ENCODE peak calls at places on chromosomes 3 and 15, in nine cellular contexts. One of them, this sample, is unnamed.

GRCh38 chr3:146136647-146137046 is 24.3 kb downstream of the PLOD2 start:
- DNase-seq in Panc1: no peak
- DNase-seq in GM12892: no peak
- DNase-seq in transverse colon: no peak
- DNase-seq in upper lobe of left lung: no peak
- DNase-seq in GM23338: no peak
- DNase-seq in SK-N-MC: no peak
- DNase-seq in HCT116: no peak
- DNase-seq in sigmoid colon: no peak
- DNase-seq in this sample: no peak

GRCh38 chr3:49456417-49456816 is 13.7 kb upstream of the DAG1 start:
- DNase-seq in GM23338: no peak
- DNase-seq in transverse colon: no peak
- DNase-seq in GM12892: no peak
- DNase-seq in HCT116: no peak
- DNase-seq in upper lobe of left lung: no peak
- DNase-seq in SK-N-MC: no peak
- DNase-seq in Panc1: no peak
- DNase-seq in sigmoid colon: no peak
- DNase-seq in this sample: no peak

GRCh38 chr15:89625716-89626115 is 29.6 kb downstream of the KIF7 start:
- DNase-seq in GM12892: no peak
- DNase-seq in transverse colon: no peak
- DNase-seq in upper lobe of left lung: peak
- DNase-seq in Panc1: no peak
- DNase-seq in HCT116: no peak
- DNase-seq in SK-N-MC: no peak
- DNase-seq in GM23338: no peak
- DNase-seq in sigmoid colon: no peak
- DNase-seq in this sample: no peak

GRCh38 chr15:52496175-52496574 is 32.5 kb downstream of the MYO5A start:
- DNase-seq in Panc1: no peak
- DNase-seq in upper lobe of left lung: no peak
- DNase-seq in SK-N-MC: no peak
- DNase-seq in transverse colon: no peak
- DNase-seq in HCT116: no peak
- DNase-seq in sigmoid colon: no peak
- DNase-seq in GM23338: no peak
- DNase-seq in GM12892: no peak
- DNase-seq in this sample: no peak

GRCh38 chr3:111070772-111071256 is 802 bp upstream of the NECTIN3 start:
- DNase-seq in GM12892: no peak
- DNase-seq in sigmoid colon: no peak
- DNase-seq in upper lobe of left lung: peak
- DNase-seq in transverse colon: no peak
- DNase-seq in Panc1: no peak
- DNase-seq in HCT116: no peak
- DNase-seq in SK-N-MC: no peak
- DNase-seq in GM23338: peak
- DNase-seq in this sample: no peak

GRCh38 chr15:63156086-63156707 is 1.1 kb downstream of the RPS27L start:
- DNase-seq in upper lobe of left lung: no peak
- DNase-seq in transverse colon: no peak
- DNase-seq in SK-N-MC: no peak
- DNase-seq in Panc1: no peak
- DNase-seq in GM23338: no peak
- DNase-seq in sigmoid colon: no peak
- DNase-seq in GM12892: no peak
- DNase-seq in HCT116: no peak
- DNase-seq in this sample: no peak

GRCh38 chr3:1442271-1442670 is 349.4 kb downstream of the CNTN6 start:
- DNase-seq in sigmoid colon: no peak
- DNase-seq in transverse colon: no peak
- DNase-seq in GM12892: no peak
- DNase-seq in Panc1: no peak
- DNase-seq in SK-N-MC: no peak
- DNase-seq in upper lobe of left lung: no peak
- DNase-seq in GM23338: no peak
- DNase-seq in HCT116: no peak
- DNase-seq in this sample: no peak

GRCh38 chr3:66276705-66277274 is 56.0 kb downstream of the SLC25A26 start:
- DNase-seq in upper lobe of left lung: no peak
- DNase-seq in transverse colon: peak
- DNase-seq in HCT116: peak
- DNase-seq in GM23338: peak
- DNase-seq in SK-N-MC: peak
- DNase-seq in Panc1: peak
- DNase-seq in sigmoid colon: peak
- DNase-seq in GM12892: no peak
- DNase-seq in this sample: no peak

GRCh38 chr3:167855306-167855705 is 119.8 kb downstream of the SERPINI1 start:
- DNase-seq in HCT116: no peak
- DNase-seq in SK-N-MC: no peak
- DNase-seq in upper lobe of left lung: no peak
- DNase-seq in GM12892: no peak
- DNase-seq in GM23338: no peak
- DNase-seq in Panc1: no peak
- DNase-seq in sigmoid colon: no peak
- DNase-seq in transverse colon: no peak
- DNase-seq in this sample: no peak

GRCh38 chr3:104796556-104796955 is 570.2 kb upstream of the ALCAM start:
- DNase-seq in sigmoid colon: no peak
- DNase-seq in HCT116: no peak
- DNase-seq in transverse colon: no peak
- DNase-seq in upper lobe of left lung: no peak
- DNase-seq in Panc1: no peak
- DNase-seq in GM23338: no peak
- DNase-seq in GM12892: no peak
- DNase-seq in SK-N-MC: no peak
- DNase-seq in this sample: no peak

GRCh38 chr3:81352867-81353266 is 408.6 kb downstream of the GBE1 start:
- DNase-seq in HCT116: peak
- DNase-seq in sigmoid colon: no peak
- DNase-seq in Panc1: no peak
- DNase-seq in GM23338: peak
- DNase-seq in transverse colon: no peak
- DNase-seq in SK-N-MC: no peak
- DNase-seq in GM12892: no peak
- DNase-seq in upper lobe of left lung: no peak
- DNase-seq in this sample: no peak

GRCh38 chr3:72860846-72861245 is 12.6 kb upstream of the SHQ1 start:
- DNase-seq in Panc1: no peak
- DNase-seq in transverse colon: no peak
- DNase-seq in SK-N-MC: no peak
- DNase-seq in GM23338: no peak
- DNase-seq in upper lobe of left lung: no peak
- DNase-seq in HCT116: no peak
- DNase-seq in GM12892: no peak
- DNase-seq in sigmoid colon: no peak
- DNase-seq in this sample: no peak

GRCh38 chr3:110362756-110363155 is 708.9 kb upstream of the NECTIN3 start:
- DNase-seq in transverse colon: no peak
- DNase-seq in upper lobe of left lung: no peak
- DNase-seq in HCT116: no peak
- DNase-seq in sigmoid colon: no peak
- DNase-seq in SK-N-MC: no peak
- DNase-seq in Panc1: no peak
- DNase-seq in GM23338: no peak
- DNase-seq in GM12892: no peak
- DNase-seq in this sample: no peak

GRCh38 chr3:194537732-194538247 is 51.0 kb upstream of the ATP13A3 start:
- DNase-seq in SK-N-MC: no peak
- DNase-seq in GM12892: no peak
- DNase-seq in Panc1: peak
- DNase-seq in GM23338: no peak
- DNase-seq in transverse colon: peak
- DNase-seq in HCT116: no peak
- DNase-seq in sigmoid colon: no peak
- DNase-seq in upper lobe of left lung: no peak
- DNase-seq in this sample: no peak

GRCh38 chr3:156509209-156510174 is 45.4 kb downstream of the SSR3 start:
- DNase-seq in Panc1: peak
- DNase-seq in GM12892: peak
- DNase-seq in GM23338: peak
- DNase-seq in upper lobe of left lung: no peak
- DNase-seq in HCT116: peak
- DNase-seq in transverse colon: no peak
- DNase-seq in sigmoid colon: no peak
- DNase-seq in SK-N-MC: peak
- DNase-seq in this sample: peak

GRCh38 chr15:70100495-70101331 is 3.0 kb upstream of the TLE3 start:
- DNase-seq in HCT116: peak
- DNase-seq in GM12892: no peak
- DNase-seq in sigmoid colon: peak
- DNase-seq in Panc1: no peak
- DNase-seq in SK-N-MC: no peak
- DNase-seq in GM23338: peak
- DNase-seq in transverse colon: peak
- DNase-seq in upper lobe of left lung: peak
- DNase-seq in this sample: no peak

GRCh38 chr15:101437618-101438481 is 51.7 kb downstream of the PCSK6 start:
- DNase-seq in HCT116: no peak
- DNase-seq in SK-N-MC: no peak
- DNase-seq in sigmoid colon: no peak
- DNase-seq in GM23338: no peak
- DNase-seq in GM12892: no peak
- DNase-seq in upper lobe of left lung: no peak
- DNase-seq in Panc1: no peak
- DNase-seq in transverse colon: no peak
- DNase-seq in this sample: no peak

GRCh38 chr15:75213768-75214221 is 12.1 kb downstream of the C15orf39 start:
- DNase-seq in upper lobe of left lung: no peak
- DNase-seq in transverse colon: no peak
- DNase-seq in GM23338: no peak
- DNase-seq in HCT116: no peak
- DNase-seq in Panc1: no peak
- DNase-seq in sigmoid colon: no peak
- DNase-seq in SK-N-MC: no peak
- DNase-seq in GM12892: no peak
- DNase-seq in this sample: no peak
- TF ChIP-seq POLR2AphosphoS5 in upper lobe of left lung: no peak
- TF ChIP-seq POLR2AphosphoS5 in transverse colon: no peak
- TF ChIP-seq POLR2AphosphoS5 in GM23338: no peak
- TF ChIP-seq POLR2AphosphoS5 in HCT116: peak
- TF ChIP-seq POLR2AphosphoS5 in Panc1: no peak
- TF ChIP-seq POLR2AphosphoS5 in sigmoid colon: no peak
- TF ChIP-seq POLR2AphosphoS5 in SK-N-MC: no peak
- TF ChIP-seq POLR2AphosphoS5 in GM12892: peak
- TF ChIP-seq POLR2AphosphoS5 in this sample: peak

GRCh38 chr3:186653079-186653710 is 12.6 kb upstream of the HRG start:
- DNase-seq in Panc1: no peak
- DNase-seq in upper lobe of left lung: no peak
- DNase-seq in GM23338: no peak
- DNase-seq in GM12892: peak
- DNase-seq in transverse colon: no peak
- DNase-seq in sigmoid colon: no peak
- DNase-seq in HCT116: no peak
- DNase-seq in SK-N-MC: no peak
- DNase-seq in this sample: peak
- TF ChIP-seq POLR2AphosphoS5 in Panc1: no peak
- TF ChIP-seq POLR2AphosphoS5 in upper lobe of left lung: no peak
- TF ChIP-seq POLR2AphosphoS5 in GM23338: no peak
- TF ChIP-seq POLR2AphosphoS5 in GM12892: no peak
- TF ChIP-seq POLR2AphosphoS5 in transverse colon: no peak
- TF ChIP-seq POLR2AphosphoS5 in sigmoid colon: no peak
- TF ChIP-seq POLR2AphosphoS5 in HCT116: no peak
- TF ChIP-seq POLR2AphosphoS5 in SK-N-MC: no peak
- TF ChIP-seq POLR2AphosphoS5 in this sample: no peak

DNA sequence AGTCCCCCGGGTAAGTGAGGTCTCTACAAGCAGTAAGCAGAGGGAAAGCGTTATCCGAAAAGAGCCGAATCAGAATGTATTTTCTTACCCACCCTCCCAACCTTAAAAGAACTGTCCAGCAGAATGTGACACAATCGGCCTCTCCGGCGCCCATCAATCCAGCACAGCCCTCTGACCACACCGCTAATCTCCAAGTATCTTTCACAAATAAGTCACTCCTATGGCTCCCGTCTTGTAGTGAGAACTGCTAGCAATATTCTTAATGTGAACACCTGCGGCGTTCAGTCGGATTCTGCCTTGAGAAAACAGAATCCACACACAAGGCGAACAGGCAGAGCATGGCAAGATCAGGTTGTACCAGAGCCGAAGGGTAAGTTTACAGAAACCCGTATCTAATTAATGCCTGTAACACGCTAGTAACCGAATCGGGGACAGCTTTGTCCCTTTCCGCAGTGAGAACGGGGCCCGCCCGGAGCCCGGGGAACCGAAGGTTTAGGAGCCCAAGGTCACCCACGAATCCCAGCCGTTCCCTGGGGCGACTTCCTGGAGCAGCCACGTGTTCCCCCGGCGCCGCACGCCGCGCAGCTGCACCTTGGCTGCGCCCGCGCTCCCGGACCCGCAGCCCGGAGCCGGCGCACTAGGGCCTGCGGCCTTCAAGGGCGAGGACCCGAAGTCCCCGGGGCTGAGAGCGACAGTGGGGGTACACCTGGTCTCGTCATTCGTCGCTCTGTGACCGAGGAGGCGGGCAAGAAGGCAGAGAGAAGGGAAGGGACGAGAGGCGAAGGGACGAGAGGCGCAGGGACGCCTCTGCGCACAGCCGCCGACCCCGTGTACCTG is 675 bp downstream of the TFRC start:
- DNase-seq in sigmoid colon: peak
- DNase-seq in upper lobe of left lung: peak
- DNase-seq in GM12892: peak
- DNase-seq in HCT116: no peak
- DNase-seq in SK-N-MC: peak
- DNase-seq in GM23338: peak
- DNase-seq in Panc1: no peak
- DNase-seq in transverse colon: peak
- DNase-seq in this sample: peak
- TF ChIP-seq POLR2AphosphoS5 in sigmoid colon: no peak
- TF ChIP-seq POLR2AphosphoS5 in upper lobe of left lung: no peak
- TF ChIP-seq POLR2AphosphoS5 in GM12892: no peak
- TF ChIP-seq POLR2AphosphoS5 in HCT116: no peak
- TF ChIP-seq POLR2AphosphoS5 in SK-N-MC: no peak
- TF ChIP-seq POLR2AphosphoS5 in GM23338: no peak
- TF ChIP-seq POLR2AphosphoS5 in Panc1: no peak
- TF ChIP-seq POLR2AphosphoS5 in transverse colon: no peak
- TF ChIP-seq POLR2AphosphoS5 in this sample: no peak

GRCh38 chr3:160870327-160870726 is 114.3 kb downstream of the PPM1L start:
- DNase-seq in GM23338: peak
- DNase-seq in transverse colon: no peak
- DNase-seq in HCT116: no peak
- DNase-seq in upper lobe of left lung: no peak
- DNase-seq in SK-N-MC: no peak
- DNase-seq in Panc1: no peak
- DNase-seq in GM12892: no peak
- DNase-seq in sigmoid colon: no peak
- DNase-seq in this sample: no peak

DNA sequence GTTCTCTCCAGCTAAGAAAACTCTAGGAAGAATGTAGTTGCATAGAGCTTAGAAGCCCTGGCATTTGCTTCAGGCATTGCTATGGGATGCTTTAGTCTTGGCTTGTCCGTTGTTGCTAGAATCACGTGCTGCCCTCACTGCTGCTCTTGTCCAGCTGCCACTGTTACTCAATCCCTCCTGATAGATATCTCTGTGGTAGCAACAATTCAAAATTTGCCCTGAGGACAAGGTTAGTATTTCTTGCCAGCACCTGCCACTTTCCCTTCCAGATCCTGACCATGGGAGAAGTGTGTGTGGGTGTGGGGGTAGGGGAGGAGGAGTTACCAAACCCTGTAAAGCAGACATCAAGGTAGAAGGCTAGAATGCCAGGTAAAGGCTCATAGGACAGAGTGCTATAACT is 113.8 kb downstream of the PPM1L start:
- DNase-seq in sigmoid colon: no peak
- DNase-seq in GM12892: no peak
- DNase-seq in upper lobe of left lung: no peak
- DNase-seq in HCT116: no peak
- DNase-seq in SK-N-MC: no peak
- DNase-seq in GM23338: no peak
- DNase-seq in Panc1: no peak
- DNase-seq in transverse colon: no peak
- DNase-seq in this sample: no peak
- TF ChIP-seq POLR2AphosphoS5 in sigmoid colon: no peak
- TF ChIP-seq POLR2AphosphoS5 in GM12892: no peak
- TF ChIP-seq POLR2AphosphoS5 in upper lobe of left lung: peak
- TF ChIP-seq POLR2AphosphoS5 in HCT116: no peak
- TF ChIP-seq POLR2AphosphoS5 in SK-N-MC: no peak
- TF ChIP-seq POLR2AphosphoS5 in GM23338: no peak
- TF ChIP-seq POLR2AphosphoS5 in Panc1: no peak
- TF ChIP-seq POLR2AphosphoS5 in transverse colon: no peak
- TF ChIP-seq POLR2AphosphoS5 in this sample: no peak

This sample was measured in GM12891.